ENCODE peak calls at places on chromosomes 4 and X, in eight cellular contexts. I is fibroblast of pulmonary artery, N is astrocyte of the spinal cord, M is heart left ventricle, L is stomach, T is A549, R is endodermal cell, H is upper lobe of right lung. A is an unnamed sample.

GRCh38 chr4:8542776-8543525 is 37.2 kb upstream of the GPR78 start:
- DNase-seq in M (no peak), I (no peak), L (no peak), N (peak), T (no peak), H (peak), R (no peak), A (no peak)

GRCh38 chr4:85446462-85446861 is 28.5 kb upstream of the ARHGAP24 start:
- DNase-seq in M (no peak), L (no peak), I (no peak), N (no peak), R (no peak), T (no peak), H (no peak), A (no peak)

GRCh38 chr4:184893836-184894571 is 68.2 kb upstream of the ACSL1 start:
- DNase-seq in I (no peak), R (no peak), N (no peak), T (no peak), H (no peak), L (no peak), M (no peak), A (no peak)

GRCh38 chrX:154019061-154019621 is 561 bp downstream of the IRAK1 start:
- DNase-seq in N (no peak), M (no peak), I (no peak), T (no peak), R (no peak), H (peak), L (no peak), A (no peak)

GRCh38 chr4:3402409-3403103 is 39.2 kb upstream of the HGFAC start:
- DNase-seq in L (no peak), T (no peak), R (no peak), M (peak), I (no peak), H (peak), N (peak), A (peak)

GRCh38 chrX:129540725-129541184 is 696 bp downstream of the OCRL start:
- DNase-seq in I (no peak), L (peak), R (peak), T (peak), H (peak), M (no peak), N (no peak), A (peak)

GRCh38 chr4:134677209-134677814 is 475.7 kb upstream of the PABPC4L start:
- DNase-seq in T (no peak), H (no peak), R (no peak), I (no peak), N (no peak), M (no peak), L (no peak), A (no peak)

GRCh38 chr4:15436515-15436914 is 8.7 kb downstream of the C1QTNF7 start:
- DNase-seq in R (no peak), L (no peak), N (peak), H (no peak), M (no peak), I (peak), T (no peak), A (no peak)

GRCh38 chrX:20545538-20545937 is 278.8 kb upstream of the RPS6KA3 start:
- DNase-seq in I (no peak), N (peak), L (no peak), R (no peak), T (no peak), M (no peak), H (no peak), A (no peak)

GRCh38 chr4:6932475-6932874 is 22.8 kb downstream of the TBC1D14 start:
- DNase-seq in L (no peak), N (no peak), T (no peak), M (no peak), H (no peak), R (no peak), I (no peak), A (no peak)

GRCh38 chr4:77443941-77444340 is 161.7 kb upstream of the CXCL13 start:
- DNase-seq in H (no peak), R (no peak), T (no peak), M (no peak), L (no peak), N (no peak), I (peak), A (peak)

GRCh38 chr4:78638324-78639172 is 87.0 kb downstream of the ANXA3 start:
- DNase-seq in I (no peak), L (no peak), M (no peak), N (no peak), R (no peak), T (no peak), H (no peak), A (no peak)

GRCh38 chr4:178423366-178423765 is 981.1 kb upstream of the AGA start:
- DNase-seq in H (no peak), M (no peak), N (no peak), R (no peak), T (no peak), L (no peak), I (no peak), A (no peak)

GRCh38 chr4:171588146-171588545 is 225.1 kb upstream of the GALNTL6 start:
- DNase-seq in R (no peak), L (no peak), T (no peak), I (no peak), H (no peak), M (no peak), N (no peak), A (no peak)

DNA sequence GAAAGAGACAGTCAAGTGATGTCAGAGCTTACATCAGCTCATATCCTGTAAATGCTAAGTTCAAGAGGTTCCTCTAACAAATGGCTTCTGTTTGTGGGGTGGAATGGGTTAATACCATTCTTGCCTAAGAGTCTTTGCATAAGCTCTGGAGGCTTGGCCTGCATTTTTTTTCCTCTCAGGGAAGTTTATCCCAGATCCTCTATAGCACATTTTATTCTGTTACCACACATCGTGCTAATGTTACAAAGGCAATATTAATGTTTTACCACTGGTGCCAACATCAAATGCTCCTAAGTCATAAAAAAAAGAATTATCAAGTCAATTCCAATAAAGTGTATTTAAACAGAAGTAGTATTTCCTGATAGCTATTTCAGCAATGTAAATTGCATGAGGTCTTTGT is 2.9 kb upstream of the ADH6 start:
- DNase-seq in L (no peak), M (no peak), N (no peak), R (no peak), I (peak), H (no peak), T (peak), A (peak)
- H3K4me3 ChIP-seq in L (no peak), M (no peak), N (no peak), R (no peak), I (no peak), H (no peak), T (no peak), A (no peak)

DNA sequence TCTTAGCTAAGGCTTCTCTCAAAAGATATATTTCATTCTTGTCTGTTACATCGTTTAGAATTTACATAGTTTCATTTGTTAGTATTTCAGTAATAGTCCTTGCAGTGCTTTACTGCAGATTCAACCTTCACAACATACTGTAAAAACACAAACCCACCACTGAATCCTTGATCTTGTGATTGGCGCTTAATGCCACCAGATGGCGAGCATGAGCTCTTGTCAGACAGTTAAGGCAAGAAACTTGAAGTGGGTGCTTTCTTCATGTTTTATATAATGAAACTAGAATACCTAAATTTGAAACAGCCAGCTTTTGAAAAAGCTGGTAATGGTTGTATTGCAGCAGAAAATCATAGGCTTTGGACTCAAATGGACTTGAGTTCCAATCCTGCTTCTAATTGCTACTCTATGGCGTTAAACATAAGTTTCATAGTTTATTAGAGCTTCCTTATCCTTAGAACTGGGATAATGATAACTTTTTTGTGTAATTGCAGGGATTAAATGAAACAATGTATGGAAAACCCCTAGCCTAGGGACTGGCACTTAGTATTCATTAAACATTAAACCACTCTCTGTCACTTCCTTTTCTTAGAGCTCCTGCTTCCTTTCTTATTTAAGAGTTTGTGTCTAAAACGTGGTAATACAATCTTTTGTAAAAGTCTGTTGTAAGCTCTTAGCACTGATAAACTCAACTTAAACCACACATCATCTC is 95.1 kb downstream of the USP9X start:
- DNase-seq in N (peak), R (peak), I (peak), H (no peak), M (no peak), L (peak), T (peak), A (peak)
- TF ChIP-seq CTCF in N (peak), R (peak), I (peak), H (peak), M (peak), L (no peak), T (peak), A (peak)

DNA sequence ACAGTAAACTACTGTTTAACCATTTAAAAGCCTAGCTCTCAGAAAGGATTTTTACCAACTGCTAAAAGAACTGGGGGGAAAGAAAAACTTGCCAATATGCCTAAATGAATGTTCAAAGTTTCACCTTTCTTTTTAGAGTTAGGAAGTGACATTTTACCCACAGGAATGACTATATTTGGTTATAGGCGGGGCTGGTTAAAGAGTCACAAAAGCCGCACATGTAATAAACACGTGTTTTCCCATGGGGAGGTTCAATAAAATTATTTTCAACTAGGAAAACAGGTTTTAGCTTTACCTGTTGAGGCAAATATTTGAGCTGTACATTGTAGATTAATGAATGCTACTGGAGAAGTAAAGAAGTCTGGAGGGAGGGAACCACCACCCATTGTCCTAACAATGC is 41.6 kb upstream of the UGDH start:
- DNase-seq in H (no peak), R (no peak), L (no peak), M (no peak), T (no peak), I (no peak), N (no peak), A (peak)
- H3K4me3 ChIP-seq in H (no peak), R (no peak), L (no peak), M (no peak), T (no peak), I (no peak), N (no peak), A (no peak)

DNA sequence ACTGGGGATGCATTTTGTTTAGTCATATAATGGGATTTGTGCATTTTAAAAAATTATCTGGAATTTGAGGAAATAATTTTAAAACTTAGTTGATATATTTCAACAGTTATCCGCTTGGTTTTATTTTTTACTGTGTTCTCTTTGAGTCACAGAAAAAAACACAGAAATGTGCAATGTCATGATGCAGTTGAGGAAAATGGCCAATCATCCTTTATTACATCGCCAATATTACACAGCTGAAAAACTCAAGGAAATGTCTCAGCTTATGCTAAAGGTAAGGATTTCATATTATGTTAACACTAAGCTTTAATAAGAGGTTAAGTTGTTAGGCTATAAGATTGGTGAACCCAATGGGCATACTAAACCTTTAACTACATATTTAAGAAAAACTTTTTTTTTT is 63.9 kb downstream of the HPGDS start:
- DNase-seq in L (no peak), M (no peak), T (no peak), R (no peak), H (no peak), N (no peak), I (no peak), A (no peak)
- TF ChIP-seq CTCF in L (no peak), M (no peak), T (no peak), R (no peak), H (no peak), N (no peak), I (no peak), A (no peak)

DNA sequence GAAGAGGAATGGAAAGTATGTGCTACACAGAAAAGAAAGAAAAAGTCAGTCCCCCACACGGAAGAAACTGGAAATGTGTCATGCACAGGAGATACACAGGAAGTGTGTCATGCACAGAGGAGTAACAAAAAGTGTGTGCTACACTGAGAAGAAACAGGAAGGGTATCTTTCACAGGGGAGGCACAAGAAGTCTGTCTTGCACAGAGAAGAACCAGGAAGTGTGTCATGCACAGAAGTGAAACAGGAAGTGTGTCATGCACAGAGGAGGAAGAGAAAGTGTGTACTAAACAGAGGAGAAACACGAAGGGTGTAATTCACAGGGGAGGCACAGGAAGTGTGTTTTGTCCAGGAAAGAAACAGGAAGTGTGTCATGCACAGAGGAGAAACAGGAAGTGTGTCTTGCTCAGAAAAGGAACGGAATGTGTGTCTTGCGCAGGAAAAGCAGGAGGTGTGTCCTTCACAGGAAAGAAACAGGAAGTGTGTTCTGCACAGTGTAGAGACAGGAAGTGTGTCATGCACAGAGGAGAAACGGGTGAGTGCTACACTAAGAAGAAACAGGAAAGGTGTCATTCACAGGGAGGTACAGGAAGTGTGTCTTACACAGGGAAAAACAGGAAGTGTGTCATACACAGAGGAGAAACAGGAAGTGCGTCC is 527.2 kb upstream of the PRKX start:
- DNase-seq in L (no peak), M (no peak), N (no peak), R (no peak), H (no peak), I (no peak), T (peak), A (peak)
- H3K4me3 ChIP-seq in L (no peak), M (no peak), N (no peak), R (no peak), H (no peak), I (no peak), T (no peak), A (no peak)